ENCODE peak calls at places on chromosomes 7 and 10, in nine cellular contexts. One of them, this sample, is unnamed.

GRCh38 chr10:124725171-124725631 is 19.0 kb downstream of the FAM53B start:
- DNase-seq in neural progenitor cell: no peak
- DNase-seq in GM23338: no peak
- DNase-seq in hepatocyte: no peak
- DNase-seq in SK-N-SH: no peak
- DNase-seq in MM.1S: peak
- DNase-seq in HCT116: no peak
- DNase-seq in GM23248: no peak
- DNase-seq in OCI-LY7: peak
- DNase-seq in this sample: no peak

GRCh38 chr7:68925241-68925640 is 673.0 kb upstream of the AUTS2 start:
- DNase-seq in neural progenitor cell: no peak
- DNase-seq in GM23338: no peak
- DNase-seq in hepatocyte: no peak
- DNase-seq in SK-N-SH: no peak
- DNase-seq in MM.1S: no peak
- DNase-seq in HCT116: no peak
- DNase-seq in GM23248: no peak
- DNase-seq in OCI-LY7: no peak
- DNase-seq in this sample: no peak

GRCh38 chr7:95335093-95335492 is 10.8 kb upstream of the PON1 start:
- DNase-seq in neural progenitor cell: no peak
- DNase-seq in GM23338: no peak
- DNase-seq in hepatocyte: no peak
- DNase-seq in SK-N-SH: no peak
- DNase-seq in MM.1S: no peak
- DNase-seq in HCT116: no peak
- DNase-seq in GM23248: peak
- DNase-seq in OCI-LY7: no peak
- DNase-seq in this sample: peak

GRCh38 chr7:112654322-112655216 is 135.6 kb downstream of the TMEM168 start:
- DNase-seq in neural progenitor cell: no peak
- DNase-seq in GM23338: no peak
- DNase-seq in hepatocyte: no peak
- DNase-seq in SK-N-SH: no peak
- DNase-seq in MM.1S: no peak
- DNase-seq in HCT116: no peak
- DNase-seq in GM23248: peak
- DNase-seq in OCI-LY7: no peak
- DNase-seq in this sample: peak

GRCh38 chr7:48285365-48285764 is 114.1 kb downstream of the ABCA13 start:
- DNase-seq in neural progenitor cell: no peak
- DNase-seq in GM23338: no peak
- DNase-seq in hepatocyte: no peak
- DNase-seq in SK-N-SH: no peak
- DNase-seq in MM.1S: no peak
- DNase-seq in HCT116: no peak
- DNase-seq in GM23248: peak
- DNase-seq in OCI-LY7: no peak
- DNase-seq in this sample: peak

GRCh38 chr10:99442394-99442793 is 12.0 kb upstream of the GOT1 start:
- DNase-seq in neural progenitor cell: no peak
- DNase-seq in GM23338: peak
- DNase-seq in hepatocyte: no peak
- DNase-seq in SK-N-SH: no peak
- DNase-seq in MM.1S: no peak
- DNase-seq in HCT116: no peak
- DNase-seq in GM23248: no peak
- DNase-seq in OCI-LY7: no peak
- DNase-seq in this sample: no peak

GRCh38 chr10:3935141-3935540 is 150.1 kb upstream of the KLF6 start:
- DNase-seq in neural progenitor cell: no peak
- DNase-seq in GM23338: no peak
- DNase-seq in hepatocyte: peak
- DNase-seq in SK-N-SH: no peak
- DNase-seq in MM.1S: peak
- DNase-seq in HCT116: no peak
- DNase-seq in GM23248: peak
- DNase-seq in OCI-LY7: no peak
- DNase-seq in this sample: no peak

GRCh38 chr10:3516191-3516590 is 268.8 kb downstream of the KLF6 start:
- DNase-seq in neural progenitor cell: peak
- DNase-seq in GM23338: no peak
- DNase-seq in hepatocyte: no peak
- DNase-seq in SK-N-SH: no peak
- DNase-seq in MM.1S: no peak
- DNase-seq in HCT116: no peak
- DNase-seq in GM23248: no peak
- DNase-seq in OCI-LY7: no peak
- DNase-seq in this sample: no peak

GRCh38 chr10:58350619-58351323 is 16.0 kb downstream of the UBE2D1 start:
- DNase-seq in neural progenitor cell: no peak
- DNase-seq in GM23338: no peak
- DNase-seq in hepatocyte: no peak
- DNase-seq in SK-N-SH: no peak
- DNase-seq in MM.1S: no peak
- DNase-seq in HCT116: no peak
- DNase-seq in GM23248: peak
- DNase-seq in OCI-LY7: no peak
- DNase-seq in this sample: peak

GRCh38 chr10:3977761-3978160 is 192.8 kb upstream of the KLF6 start:
- DNase-seq in neural progenitor cell: no peak
- DNase-seq in GM23338: no peak
- DNase-seq in hepatocyte: no peak
- DNase-seq in SK-N-SH: no peak
- DNase-seq in MM.1S: no peak
- DNase-seq in HCT116: no peak
- DNase-seq in GM23248: no peak
- DNase-seq in OCI-LY7: no peak
- DNase-seq in this sample: no peak

DNA sequence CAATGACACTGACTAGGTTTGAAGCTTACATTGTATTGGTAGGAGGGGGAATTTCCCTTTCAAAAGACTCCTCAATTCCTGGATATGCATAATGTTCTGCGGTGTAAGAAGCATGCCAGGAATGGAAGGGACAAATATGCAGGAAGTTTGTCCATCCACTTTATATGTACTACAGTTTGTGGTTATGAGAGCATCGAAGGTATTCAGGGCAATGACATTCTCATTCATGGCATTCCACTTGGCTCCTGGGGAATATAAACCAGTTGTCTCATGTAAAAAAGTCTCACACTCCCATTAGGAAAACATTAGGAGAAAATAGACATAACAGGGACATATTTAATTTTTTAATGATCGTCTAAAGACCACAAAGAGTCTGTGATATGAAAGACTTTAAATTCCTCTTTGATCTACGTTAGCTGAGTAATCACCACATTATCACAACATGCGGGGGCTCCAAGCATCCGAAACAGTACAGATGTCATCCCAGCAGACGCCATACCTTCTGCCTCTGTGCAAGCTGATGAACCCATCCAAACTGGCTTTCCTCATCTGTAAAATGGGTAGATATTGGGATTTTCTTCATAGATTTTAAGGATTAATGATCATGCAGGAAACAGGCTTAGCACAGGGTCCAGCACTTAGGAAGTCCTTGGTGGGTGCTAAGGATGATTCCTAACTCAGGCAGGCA is 675.3 kb downstream of the INHBA start:
- DNase-seq in neural progenitor cell: no peak
- DNase-seq in GM23338: no peak
- DNase-seq in hepatocyte: no peak
- DNase-seq in SK-N-SH: no peak
- DNase-seq in MM.1S: no peak
- DNase-seq in HCT116: no peak
- DNase-seq in GM23248: peak
- DNase-seq in OCI-LY7: no peak
- DNase-seq in this sample: peak
- TF ChIP-seq EZH2phosphoT487 in neural progenitor cell: no peak
- TF ChIP-seq EZH2phosphoT487 in GM23338: no peak
- TF ChIP-seq EZH2phosphoT487 in hepatocyte: no peak
- TF ChIP-seq EZH2phosphoT487 in SK-N-SH: no peak
- TF ChIP-seq EZH2phosphoT487 in MM.1S: no peak
- TF ChIP-seq EZH2phosphoT487 in HCT116: no peak
- TF ChIP-seq EZH2phosphoT487 in GM23248: peak
- TF ChIP-seq EZH2phosphoT487 in OCI-LY7: no peak
- TF ChIP-seq EZH2phosphoT487 in this sample: no peak

GRCh38 chr10:24762966-24763623 is 39.4 kb upstream of the ARHGAP21 start:
- DNase-seq in neural progenitor cell: no peak
- DNase-seq in GM23338: peak
- DNase-seq in hepatocyte: no peak
- DNase-seq in SK-N-SH: no peak
- DNase-seq in MM.1S: no peak
- DNase-seq in HCT116: no peak
- DNase-seq in GM23248: peak
- DNase-seq in OCI-LY7: no peak
- DNase-seq in this sample: peak
- H3K4me2 ChIP-seq in neural progenitor cell: no peak
- H3K4me2 ChIP-seq in GM23338: peak
- H3K4me2 ChIP-seq in hepatocyte: no peak
- H3K4me2 ChIP-seq in SK-N-SH: peak
- H3K4me2 ChIP-seq in MM.1S: no peak
- H3K4me2 ChIP-seq in HCT116: peak
- H3K4me2 ChIP-seq in GM23248: peak
- H3K4me2 ChIP-seq in OCI-LY7: no peak
- H3K4me2 ChIP-seq in this sample: no peak

GRCh38 chr10:22824984-22825383 is 102.9 kb upstream of the ARMC3 start:
- DNase-seq in neural progenitor cell: no peak
- DNase-seq in GM23338: no peak
- DNase-seq in hepatocyte: no peak
- DNase-seq in SK-N-SH: no peak
- DNase-seq in MM.1S: no peak
- DNase-seq in HCT116: peak
- DNase-seq in GM23248: peak
- DNase-seq in OCI-LY7: no peak
- DNase-seq in this sample: peak
- TF ChIP-seq EZH2phosphoT487 in neural progenitor cell: no peak
- TF ChIP-seq EZH2phosphoT487 in GM23338: no peak
- TF ChIP-seq EZH2phosphoT487 in hepatocyte: no peak
- TF ChIP-seq EZH2phosphoT487 in SK-N-SH: no peak
- TF ChIP-seq EZH2phosphoT487 in MM.1S: no peak
- TF ChIP-seq EZH2phosphoT487 in HCT116: no peak
- TF ChIP-seq EZH2phosphoT487 in GM23248: no peak
- TF ChIP-seq EZH2phosphoT487 in OCI-LY7: no peak
- TF ChIP-seq EZH2phosphoT487 in this sample: no peak

GRCh38 chr7:117478796-117479479 is 887 bp upstream of the CFTR start:
- DNase-seq in neural progenitor cell: peak
- DNase-seq in GM23338: peak
- DNase-seq in hepatocyte: peak
- DNase-seq in SK-N-SH: no peak
- DNase-seq in MM.1S: no peak
- DNase-seq in HCT116: no peak
- DNase-seq in GM23248: no peak
- DNase-seq in OCI-LY7: no peak
- DNase-seq in this sample: no peak
- H3K4me2 ChIP-seq in neural progenitor cell: peak
- H3K4me2 ChIP-seq in GM23338: peak
- H3K4me2 ChIP-seq in hepatocyte: peak
- H3K4me2 ChIP-seq in SK-N-SH: no peak
- H3K4me2 ChIP-seq in MM.1S: no peak
- H3K4me2 ChIP-seq in HCT116: no peak
- H3K4me2 ChIP-seq in GM23248: peak
- H3K4me2 ChIP-seq in OCI-LY7: no peak
- H3K4me2 ChIP-seq in this sample: no peak

DNA sequence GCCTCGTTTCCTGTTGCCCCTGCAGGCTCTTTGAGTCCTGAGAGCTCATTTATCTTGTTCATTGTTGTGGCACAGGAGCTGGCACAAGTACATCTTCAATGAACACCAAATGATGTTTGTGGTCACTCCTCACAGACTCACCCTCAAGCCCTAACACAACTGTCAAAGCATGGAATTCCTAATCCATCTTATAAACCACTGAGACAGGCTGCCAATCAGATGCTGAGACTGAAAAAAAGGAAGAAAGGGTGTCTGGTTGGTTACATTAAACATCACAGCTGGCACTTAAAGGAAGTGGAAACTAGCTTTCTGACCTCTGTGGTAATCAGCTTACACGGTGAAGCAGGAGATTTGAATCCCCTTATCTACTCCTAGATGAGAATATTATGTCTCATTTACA is 7.7 kb upstream of the CCDC172 start:
- DNase-seq in neural progenitor cell: peak
- DNase-seq in GM23338: no peak
- DNase-seq in hepatocyte: no peak
- DNase-seq in SK-N-SH: no peak
- DNase-seq in MM.1S: peak
- DNase-seq in HCT116: no peak
- DNase-seq in GM23248: no peak
- DNase-seq in OCI-LY7: no peak
- DNase-seq in this sample: no peak
- TF ChIP-seq EZH2phosphoT487 in neural progenitor cell: no peak
- TF ChIP-seq EZH2phosphoT487 in GM23338: no peak
- TF ChIP-seq EZH2phosphoT487 in hepatocyte: no peak
- TF ChIP-seq EZH2phosphoT487 in SK-N-SH: no peak
- TF ChIP-seq EZH2phosphoT487 in MM.1S: no peak
- TF ChIP-seq EZH2phosphoT487 in HCT116: no peak
- TF ChIP-seq EZH2phosphoT487 in GM23248: no peak
- TF ChIP-seq EZH2phosphoT487 in OCI-LY7: no peak
- TF ChIP-seq EZH2phosphoT487 in this sample: no peak

This sample was measured in PC-3.